ENCODE peak calls at places on chromosomes 4 and X, in eight cellular contexts. J is fibroblast of lung; H is ovary; V is DND-41; D is H9; S is HCT116; X is mammary epithelial cell; F is CD8-positive, alpha-beta memory T cell. P is an unnamed sample.

GRCh38 chr4:7165874-7166201 is 26.5 kb upstream of the SORCS2 start:
- DNase-seq in J (no peak), H (no peak), V (no peak), D (no peak), S (no peak), X (no peak), F (no peak), P (peak; percentile 62)

GRCh38 chr4:147831452-147832192 is 99.7 kb downstream of the ARHGAP10 start:
- DNase-seq in J (peak; percentile 78), H (no peak), V (no peak), D (no peak), S (peak; percentile 87), X (peak; percentile 96), F (no peak), P (no peak)

GRCh38 chr4:39181520-39181904 is 817 bp upstream of the WDR19 start:
- DNase-seq in J (no peak), H (no peak), V (no peak), D (no peak), S (no peak), X (no peak), F (no peak), P (no peak)

GRCh38 chr4:153362184-153362583 is 17.7 kb downstream of the MND1 start:
- DNase-seq in J (peak; percentile 37), H (no peak), V (no peak), D (no peak), S (no peak), X (no peak), F (no peak), P (no peak)

GRCh38 chrX:47623540-47624027 is 3.9 kb upstream of the SYN1 start:
- DNase-seq in J (peak; percentile 76), H (peak; percentile 50), V (peak; percentile 78), D (peak; percentile 94), S (no peak), X (peak; percentile 26), F (peak; percentile 62), P (peak; percentile 66)

GRCh38 chrX:108347800-108348199 is 90.4 kb downstream of the COL4A6 start:
- DNase-seq in J (no peak), H (no peak), V (no peak), D (peak; percentile 73), S (no peak), X (no peak), F (no peak), P (no peak)

GRCh38 chr4:15778191-15778741 is at the start of gene CD38:
- DNase-seq in J (no peak), H (no peak), V (peak; percentile 89), D (peak; percentile 60), S (no peak), X (no peak), F (no peak), P (peak; percentile 47)

GRCh38 chr4:55927776-55928437 is 20.8 kb upstream of the CEP135 start:
- DNase-seq in J (peak; percentile 18), H (no peak), V (no peak), D (no peak), S (no peak), X (no peak), F (no peak), P (no peak)

GRCh38 chrX:69493766-69494165 is 10.4 kb upstream of the NALF2 start:
- DNase-seq in J (no peak), H (no peak), V (no peak), D (no peak), S (no peak), X (peak; percentile 53), F (no peak), P (no peak)

GRCh38 chr4:53706422-53707032 is 115.2 kb upstream of the LNX1 start:
- DNase-seq in J (peak; percentile 83), H (no peak), V (no peak), D (no peak), S (peak; percentile 34), X (peak; percentile 48), F (no peak), P (no peak)

GRCh38 chr4:110510955-110511544 is 35.1 kb downstream of the ENPEP start:
- DNase-seq in J (peak; percentile 79), H (no peak), V (no peak), D (no peak), S (peak; percentile 56), X (peak; percentile 45), F (peak; percentile 43), P (no peak)

GRCh38 chr4:20813698-20814097 is 113.4 kb downstream of the PACRGL start:
- DNase-seq in J (no peak), H (no peak), V (no peak), D (no peak), S (no peak), X (no peak), F (no peak), P (no peak)

GRCh38 chr4:66014146-66014765 is 344.0 kb upstream of the EPHA5 start:
- DNase-seq in J (no peak), H (no peak), V (no peak), D (peak; percentile 71), S (no peak), X (no peak), F (no peak), P (no peak)

GRCh38 chr4:137677851-137678250 is 145.6 kb upstream of the PCDH18 start:
- DNase-seq in J (peak; percentile 78), H (no peak), V (no peak), D (no peak), S (no peak), X (no peak), F (no peak), P (no peak)

GRCh38 chrX:40671126-40671525 is 23.8 kb upstream of the CXorf38 start:
- DNase-seq in J (no peak), H (no peak), V (no peak), D (no peak), S (no peak), X (no peak), F (no peak), P (no peak)

GRCh38 chrX:9794495-9794894 is 8.3 kb downstream of the SHROOM2 start:
- DNase-seq in J (no peak), H (no peak), V (no peak), D (no peak), S (no peak), X (no peak), F (no peak), P (no peak)

GRCh38 chr4:53490965-53491622 is 100.2 kb downstream of the LNX1 start:
- DNase-seq in J (peak; percentile 95), H (peak; percentile 50), V (no peak), D (no peak), S (peak; percentile 27), X (peak; percentile 69), F (no peak), P (no peak)

GRCh38 chr4:24764305-24764704 is 31.1 kb upstream of the SOD3 start:
- DNase-seq in J (no peak), H (no peak), V (no peak), D (no peak), S (no peak), X (peak; percentile 67), F (no peak), P (no peak)

GRCh38 chr4:26307027-26307426 is 13.8 kb upstream of the RBPJ start:
- DNase-seq in J (no peak), H (no peak), V (no peak), D (no peak), S (no peak), X (no peak), F (no peak), P (no peak)

GRCh38 chr4:106587558-106587957 is 219.0 kb upstream of the GIMD1 start:
- DNase-seq in J (no peak), H (no peak), V (no peak), D (no peak), S (no peak), X (peak; percentile 82), F (no peak), P (no peak)

GRCh38 chr4:58261526-58261925 is 1151.3 kb upstream of the IGFBP7 start:
- DNase-seq in J (no peak), H (no peak), V (no peak), D (no peak), S (no peak), X (no peak), F (no peak), P (no peak)

GRCh38 chrX:119708936-119709335 is 16.0 kb upstream of the SEPTIN6 start:
- DNase-seq in J (no peak), H (no peak), V (no peak), D (no peak), S (no peak), X (no peak), F (no peak), P (no peak)
- H3K4me1 ChIP-seq in J (no peaks in the 10 kb centered on the region), H (no peaks in the 10 kb centered on the region), V (no peaks in the 10 kb centered on the region), D (no peaks in the 10 kb centered on the region), S (no peaks in the 10 kb centered on the region), X (no peaks in the 10 kb centered on the region), F (no peaks in the 10 kb centered on the region), P (no peaks in the 10 kb centered on the region)

DNA sequence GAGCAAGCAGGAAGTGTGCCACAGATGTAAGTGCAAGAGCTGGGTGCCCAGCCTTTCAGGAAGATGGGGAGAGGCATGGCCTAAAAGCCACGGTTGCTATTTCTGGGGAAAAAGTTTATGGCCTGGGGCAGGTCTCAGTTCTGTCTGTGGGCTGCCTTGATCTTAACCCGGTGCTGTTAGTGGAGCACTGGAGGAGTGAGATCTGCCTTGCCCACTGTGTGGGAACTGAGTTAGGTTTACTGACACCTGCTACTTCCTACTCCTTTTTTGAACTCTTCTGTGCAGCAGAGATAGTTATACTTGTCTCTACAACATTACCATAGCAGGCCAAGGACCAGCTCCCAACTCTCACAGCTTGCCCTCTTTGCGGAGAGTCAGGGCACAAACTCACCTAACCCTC is 76.5 kb downstream of the ITM2A start:
- DNase-seq in J (no peak), H (no peak), V (peak; percentile 54), D (no peak), S (no peak), X (no peak), F (no peak), P (no peak)
- H3K27ac ChIP-seq in J (no peak overlapping the region), H (no peak overlapping the region), V (peak overlapping the region; percentile 60), D (no peak overlapping the region), S (no peak overlapping the region), X (no peak overlapping the region), F (no peak overlapping the region), P (no peak overlapping the region)

DNA sequence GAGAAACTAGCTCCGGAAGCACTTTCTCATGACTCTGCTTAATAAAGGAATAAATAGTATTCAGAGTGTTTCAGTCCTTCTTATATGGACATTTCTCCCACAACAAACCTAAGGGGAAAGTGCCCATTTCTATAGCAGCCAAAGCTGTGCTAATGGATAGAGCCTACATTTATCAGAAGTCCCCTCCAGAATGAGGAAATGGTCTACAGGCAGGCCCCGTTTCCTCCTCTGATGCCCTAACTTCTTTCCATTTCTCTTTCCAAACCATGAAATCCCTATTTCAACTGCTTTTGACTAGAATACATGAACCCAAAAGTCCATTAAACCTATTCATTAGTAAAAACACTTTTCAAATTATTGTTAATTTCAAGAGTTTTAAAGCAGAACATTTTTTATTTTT is 4.5 kb downstream of the ACSL1 start:
- DNase-seq in J (no peak), H (no peak), V (no peak), D (no peak), S (no peak), X (no peak), F (no peak), P (no peak)
- H3K4me1 ChIP-seq in J (no peaks in the 10 kb centered on the region), H (peaks cover 3% of the 10 kb centered on the region), V (peaks cover 15% of the 10 kb centered on the region), D (peaks cover 3% of the 10 kb centered on the region), S (peaks cover 12% of the 10 kb centered on the region), X (peaks cover 21% of the 10 kb centered on the region), F (peaks cover 18% of the 10 kb centered on the region), P (no peaks in the 10 kb centered on the region)

DNA sequence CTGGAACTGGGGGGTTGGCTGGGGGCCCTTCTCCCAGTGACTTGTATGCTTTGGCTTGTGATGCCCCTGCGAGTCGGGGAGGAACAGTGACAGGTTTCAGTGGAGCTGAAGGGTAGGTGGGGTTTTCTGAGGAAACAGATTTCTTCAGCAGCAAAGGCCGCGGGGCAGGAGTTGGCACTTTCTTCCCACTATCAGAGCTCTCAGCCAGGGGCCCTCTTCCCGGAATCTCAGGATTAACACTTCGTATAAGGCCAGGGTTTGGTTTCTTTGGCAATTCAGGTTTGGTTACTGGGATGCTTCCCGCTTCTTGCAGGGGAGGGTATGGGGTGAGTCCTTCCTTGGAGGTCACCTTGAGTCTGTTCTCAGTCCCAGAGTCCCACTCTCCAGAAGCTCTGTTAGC is 75.4 kb downstream of the RPS3A start:
- DNase-seq in J (no peak), H (no peak), V (no peak), D (no peak), S (no peak), X (no peak), F (no peak), P (no peak)
- H3K27ac ChIP-seq in J (no peak overlapping the region), H (no peak overlapping the region), V (no peak overlapping the region), D (no peak overlapping the region), S (no peak overlapping the region), X (no peak overlapping the region), F (no peak overlapping the region), P (peak overlapping the region; percentile 35)

P was measured in left lung.